ENCODE peak calls at places on chromosomes 2 and 18, in nine cellular contexts. K, X, U, A, G, Y, L, T and M are unnamed samples.

GRCh38 chr2:152078662-152079061 is 20.2 kb downstream of the CACNB4 start:
- DNase-seq in L (no peak), K (no peak), G (no peak), T (no peak), A (no peak), U (no peak), X (no peak), Y (no peak), M (no peak)

GRCh38 chr2:29117636-29118303 is 2.6 kb downstream of the CLIP4 start:
- DNase-seq in U (no peak), X (peak), G (no peak), L (peak), A (no peak), T (peak), K (no peak), Y (peak), M (peak)

GRCh38 chr2:172995323-172996244 is 80.1 kb upstream of the MAP3K20 start:
- DNase-seq in T (peak), X (peak), U (no peak), G (no peak), L (peak), K (no peak), Y (peak), A (no peak), M (no peak)

GRCh38 chr18:80253871-80254492 is 6.7 kb upstream of the PARD6G start:
- DNase-seq in G (no peak), U (no peak), Y (no peak), L (no peak), A (no peak), X (peak), T (no peak), K (no peak), M (no peak)

GRCh38 chr18:36187138-36187825 is at the start of gene MOCOS:
- DNase-seq in G (peak), L (peak), K (no peak), T (peak), Y (peak), A (no peak), U (no peak), X (peak), M (peak)

GRCh38 chr2:236209535-236209934 is 41.3 kb upstream of the GBX2 start:
- DNase-seq in K (no peak), Y (no peak), G (no peak), U (no peak), X (no peak), L (peak), T (no peak), A (no peak), M (no peak)

GRCh38 chr2:187138240-187138639 is 289.3 kb upstream of the ZSWIM2 start:
- DNase-seq in X (peak), L (peak), U (no peak), K (no peak), Y (peak), G (no peak), T (peak), A (no peak), M (peak)

GRCh38 chr2:224594840-224595239 is 9.7 kb upstream of the CUL3 start:
- DNase-seq in K (no peak), X (peak), Y (no peak), T (peak), G (no peak), U (no peak), A (no peak), L (no peak), M (no peak)

GRCh38 chr2:84846732-84847131 is 34.2 kb downstream of the TRABD2A start:
- DNase-seq in A (no peak), U (no peak), X (peak), Y (no peak), G (no peak), K (no peak), L (no peak), T (peak), M (no peak)